ENCODE peak calls at places on chromosomes 5 and 9, in five cellular contexts. U is coronary artery; N is cardiac fibroblast; V is A549; I is CD4-positive, CD25-positive, alpha-beta regulatory T cell. E is an unnamed sample.

GRCh38 chr5:97231025-97231636 is 48.1 kb upstream of the RIOK2 start:
- DNase-seq in U (no peak), N (peak; percentile 88), V (peak; percentile 73), I (peak; percentile 6), E (no peak)

GRCh38 chr9:73613092-73613701 is 461.5 kb downstream of the ANXA1 start:
- DNase-seq in U (no peak), N (peak; percentile 45), V (peak; percentile 6), I (no peak), E (no peak)

GRCh38 chr5:112186401-112186990 is 232.6 kb downstream of the EPB41L4A start:
- DNase-seq in U (no peak), N (peak; percentile 62), V (peak; percentile 57), I (no peak), E (no peak)

GRCh38 chr5:31626604-31627234 is 12.2 kb upstream of the PDZD2 start:
- DNase-seq in U (no peak), N (no peak), V (no peak), I (no peak), E (no peak)

GRCh38 chr9:136831720-136832104 is 10.6 kb upstream of the AJM1 start:
- DNase-seq in U (no peak), N (no peak), V (no peak), I (no peak), E (no peak)

GRCh38 chr9:26809795-26810194 is 82.8 kb downstream of the CAAP1 start:
- DNase-seq in U (no peak), N (peak; percentile 50), V (peak; percentile 42), I (no peak), E (no peak)

GRCh38 chr9:37943329-37944265 is 39.7 kb upstream of the SLC25A51 start:
- DNase-seq in U (no peak), N (peak; percentile 95), V (no peak), I (no peak), E (no peak)

GRCh38 chr5:172904643-172905345 is 54.4 kb upstream of the RPL26L1 start:
- DNase-seq in U (peak; percentile 87), N (peak; percentile 78), V (peak; percentile 78), I (no peak), E (peak; percentile 100)

GRCh38 chr5:45288746-45289145 is 407.4 kb downstream of the HCN1 start:
- DNase-seq in U (no peak), N (no peak), V (no peak), I (no peak), E (no peak)

GRCh38 chr5:140240987-140241706 is 61.8 kb downstream of the PFDN1 start:
- DNase-seq in U (peak; percentile 90), N (peak; percentile 94), V (peak; percentile 63), I (no peak), E (peak; percentile 92)

GRCh38 chr9:133252301-133252776 is 22.7 kb downstream of the ABO start:
- DNase-seq in U (no peak), N (no peak), V (no peak), I (no peak), E (no peak)

GRCh38 chr9:16867571-16868311 is 2.7 kb downstream of the BNC2 start:
- DNase-seq in U (no peak), N (peak; percentile 85), V (no peak), I (no peak), E (no peak)
- H3K4me3 ChIP-seq in U (peak overlapping the region; percentile 80), N (peak overlapping the region; percentile 85), V (no peak overlapping the region), I (no peak overlapping the region), E (no peak overlapping the region)

GRCh38 chr5:143887302-143887638 is 75.3 kb downstream of the HMHB1 start:
- DNase-seq in U (no peak), N (peak; percentile 61), V (no peak), I (no peak), E (no peak)

GRCh38 chr5:143889986-143890385 is 78.0 kb downstream of the HMHB1 start:
- DNase-seq in U (no peak), N (peak; percentile 74), V (no peak), I (no peak), E (no peak)

GRCh38 chr5:143888912-143889311 is 77.0 kb downstream of the HMHB1 start:
- DNase-seq in U (no peak), N (no peak), V (no peak), I (no peak), E (no peak)

GRCh38 chr5:143886621-143887301 is 74.8 kb downstream of the HMHB1 start:
- DNase-seq in U (no peak), N (peak; percentile 67), V (no peak), I (no peak), E (no peak)

GRCh38 chr5:143887901-143888648 is 76.1 kb downstream of the HMHB1 start:
- DNase-seq in U (no peak), N (peak; percentile 53), V (peak; percentile 9), I (no peak), E (no peak)
- H3K4me3 ChIP-seq in U (no peak overlapping the region), N (no peak overlapping the region), V (no peak overlapping the region), I (no peak overlapping the region), E (no peak overlapping the region)

DNA sequence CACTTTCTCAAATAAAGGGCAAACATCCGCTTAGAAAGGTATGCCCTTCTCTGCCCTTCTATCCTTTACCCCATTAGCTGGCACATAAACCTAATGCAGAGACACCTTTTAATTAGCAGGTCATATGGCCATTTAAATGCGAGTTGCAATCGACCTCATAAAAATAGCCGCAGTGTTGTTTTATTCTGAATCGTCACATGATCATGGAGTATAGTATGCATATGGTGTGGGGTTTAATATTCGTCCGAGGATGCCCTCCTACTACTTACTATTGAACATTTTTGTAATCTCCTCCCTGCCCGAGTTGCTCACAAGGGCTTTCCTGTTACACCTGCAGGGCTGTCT is 72.0 kb downstream of the PIK3R1 start:
- DNase-seq in U (no peak), N (no peak), V (no peak), I (no peak), E (no peak)
- H3K4me3 ChIP-seq in U (peak overlapping the region; percentile 74), N (peak overlapping the region; percentile 52), V (no peak overlapping the region), I (peak overlapping the region; percentile 97), E (peak overlapping the region; percentile 22)

GRCh38 chr5:74201334-74202081 is 439.0 kb downstream of the ENC1 start:
- DNase-seq in U (no peak), N (peak; percentile 23), V (no peak), I (no peak), E (no peak)
- H3K4me3 ChIP-seq in U (peak overlapping the region; percentile 14), N (no peak overlapping the region), V (no peak overlapping the region), I (no peak overlapping the region), E (no peak overlapping the region)

GRCh38 chr9:5838884-5839571 is 6.1 kb upstream of the ERMP1 start:
- DNase-seq in U (no peak), N (peak; percentile 37), V (peak; percentile 95), I (no peak), E (no peak)
- H3K4me3 ChIP-seq in U (no peak overlapping the region), N (no peak overlapping the region), V (no peak overlapping the region), I (no peak overlapping the region), E (no peak overlapping the region)

DNA sequence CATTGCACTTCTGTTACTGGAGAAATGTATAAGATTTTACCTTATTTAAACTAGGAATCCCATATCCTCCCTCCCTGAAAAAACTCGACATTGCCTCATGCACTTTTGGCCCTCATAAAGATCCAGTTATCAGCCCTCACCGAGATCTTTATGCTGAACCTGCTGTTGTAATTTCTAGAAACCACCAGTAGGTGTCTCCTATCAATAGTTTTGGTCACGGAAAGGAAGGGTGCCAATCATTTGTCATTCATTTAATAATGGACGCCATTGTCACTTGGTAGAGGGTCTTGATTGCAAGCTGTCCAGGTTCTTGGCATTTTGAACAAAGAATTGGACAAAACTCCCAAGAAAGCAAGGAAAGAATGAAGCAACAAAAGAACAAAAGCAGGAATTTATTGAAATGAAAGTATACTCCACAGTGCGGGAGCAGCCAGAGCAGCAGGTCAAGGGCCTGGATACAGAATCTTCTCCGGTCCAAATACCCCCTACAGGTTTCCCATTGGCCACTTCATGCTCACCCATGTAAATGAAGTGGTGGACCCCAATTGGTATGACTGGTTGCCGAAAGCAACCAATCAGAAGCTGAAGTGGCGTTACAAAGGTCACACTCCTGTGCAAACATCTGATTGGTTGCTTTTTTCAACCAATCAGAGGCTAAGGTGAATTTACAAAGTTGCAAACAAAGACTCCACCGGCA is 524.3 kb downstream of the PSAT1 start:
- DNase-seq in U (no peak), N (peak; percentile 23), V (peak; percentile 52), I (no peak), E (no peak)
- H3K4me3 ChIP-seq in U (peak overlapping the region; percentile 47), N (peak overlapping the region; percentile 41), V (no peak overlapping the region), I (peak overlapping the region; percentile 27), E (no peak overlapping the region)

GRCh38 chr9:13614060-13614459 is 334.6 kb upstream of the MPDZ start:
- DNase-seq in U (no peak), N (no peak), V (no peak), I (no peak), E (no peak)

GRCh38 chr9:13613296-13613695 is 333.8 kb upstream of the MPDZ start:
- DNase-seq in U (no peak), N (no peak), V (no peak), I (no peak), E (no peak)

DNA sequence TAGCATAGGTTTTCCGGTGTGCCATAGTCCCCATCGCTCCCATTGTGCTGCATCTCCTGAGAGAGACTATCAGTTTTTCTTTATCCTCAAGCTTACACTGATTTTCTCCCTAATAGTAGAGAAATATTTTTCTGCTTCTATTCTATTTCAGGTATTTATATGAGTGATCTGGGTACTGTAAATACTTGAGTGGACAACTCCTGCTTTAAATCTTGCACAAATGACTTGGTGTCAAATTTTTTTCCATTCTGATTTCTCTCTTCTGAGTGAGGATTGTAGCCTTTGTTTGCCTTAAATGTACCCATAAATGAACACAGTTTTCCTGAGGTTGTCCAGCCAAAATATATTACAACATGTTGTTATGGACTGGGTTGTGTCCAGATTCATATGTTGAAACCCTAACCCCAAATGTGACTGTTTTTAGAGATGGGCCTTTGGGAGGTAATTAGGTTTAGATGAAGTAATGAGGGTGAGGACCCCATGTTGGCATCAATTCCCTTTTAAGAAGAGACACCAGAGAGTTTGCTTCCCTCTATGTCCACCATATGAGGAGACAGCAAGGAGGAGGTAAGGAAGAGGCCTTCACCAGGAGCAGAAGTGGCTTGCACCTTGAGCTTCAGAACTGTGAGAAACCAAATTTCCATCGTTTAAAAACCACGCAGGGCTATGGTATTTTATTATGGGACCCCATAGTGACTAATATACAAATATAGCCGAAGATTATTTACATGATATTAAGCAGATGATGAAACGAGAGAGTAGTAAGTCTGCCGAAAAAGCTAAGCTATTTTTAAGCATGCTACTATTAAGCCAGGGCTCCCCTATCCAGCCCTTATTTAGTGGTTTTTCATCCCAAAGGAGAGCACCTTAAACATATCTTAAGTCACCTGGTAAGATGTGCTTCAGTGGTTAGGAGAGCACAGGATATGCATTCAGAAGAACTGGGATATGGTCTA is 336.4 kb upstream of the MPDZ start:
- DNase-seq in U (no peak), N (no peak), V (no peak), I (no peak), E (no peak)
- H3K4me3 ChIP-seq in U (no peak overlapping the region), N (no peak overlapping the region), V (no peak overlapping the region), I (no peak overlapping the region), E (no peak overlapping the region)

GRCh38 chr9:34599546-34599945 is 10.0 kb upstream of the CNTFR start:
- DNase-seq in U (no peak), N (no peak), V (no peak), I (no peak), E (no peak)
- H3K4me3 ChIP-seq in U (no peak overlapping the region), N (no peak overlapping the region), V (no peak overlapping the region), I (no peak overlapping the region), E (no peak overlapping the region)

DNA sequence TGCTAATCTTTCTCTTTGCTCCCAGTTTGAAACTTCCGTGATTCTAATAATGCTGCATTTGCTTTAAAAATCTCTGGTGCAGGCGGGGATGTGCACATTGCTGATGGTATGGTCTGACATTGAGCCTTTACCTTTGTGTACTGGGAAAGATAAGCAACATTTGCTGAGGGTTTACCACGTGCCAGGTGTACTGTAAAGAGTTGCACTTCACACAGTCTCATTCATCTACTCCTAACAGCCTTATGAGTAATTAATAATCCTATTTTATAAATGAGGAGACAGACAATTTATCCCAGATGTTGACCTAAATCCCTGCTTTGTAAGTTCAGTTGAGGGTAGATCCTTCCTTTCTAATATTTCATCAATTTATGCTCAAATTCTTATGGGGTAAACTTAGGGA is 726 bp upstream of the ADGRV1 start:
- DNase-seq in U (no peak), N (no peak), V (no peak), I (no peak), E (no peak)
- H3K4me3 ChIP-seq in U (peak overlapping the region; percentile 69), N (no peak overlapping the region), V (peak overlapping the region; percentile 48), I (no peak overlapping the region), E (peak overlapping the region; percentile 29)

GRCh38 chr9:115758441-115758840 is 395.1 kb upstream of the PAPPA start:
- DNase-seq in U (no peak), N (peak; percentile 31), V (no peak), I (no peak), E (no peak)
- H3K4me3 ChIP-seq in U (no peak overlapping the region), N (no peak overlapping the region), V (no peak overlapping the region), I (no peak overlapping the region), E (no peak overlapping the region)